ENCODE peak calls at places on chromosomes 6 and 20, in seven cellular contexts. S is BJ, M is RWPE2, I is neural progenitor cell, F is foreskin keratinocyte, D is astrocyte, O is upper lobe of right lung. J is an unnamed sample.

GRCh38 chr20:50848341-50848808 is 53.5 kb downstream of the BCAS4 start:
- DNase-seq in S (no peak), M (peak), I (no peak), F (peak), D (no peak), O (no peak), J (no peak)

GRCh38 chr20:3646651-3647050 is 16.5 kb downstream of the GFRA4 start:
- DNase-seq in S (no peak), M (no peak), I (no peak), F (no peak), D (no peak), O (no peak), J (no peak)

GRCh38 chr20:60800185-60800584 is 451.9 kb upstream of the CDH4 start:
- DNase-seq in S (no peak), M (no peak), I (no peak), F (no peak), D (no peak), O (no peak), J (no peak)

GRCh38 chr6:113762611-113763010 is 94.5 kb upstream of the MARCKS start:
- DNase-seq in S (no peak), M (no peak), I (no peak), F (no peak), D (no peak), O (no peak), J (no peak)

GRCh38 chr6:86192123-86192522 is 549.4 kb upstream of the SYNCRIP start:
- DNase-seq in S (no peak), M (no peak), I (peak), F (peak), D (no peak), O (no peak), J (no peak)

GRCh38 chr6:4775591-4776492 is at the start of gene CDYL:
- DNase-seq in S (peak), M (peak), I (peak), F (peak), D (peak), O (peak), J (peak)

GRCh38 chr20:40706977-40707582 is 18.0 kb upstream of the MAFB start:
- DNase-seq in S (no peak), M (peak), I (peak), F (no peak), D (no peak), O (no peak), J (no peak)

GRCh38 chr6:130259557-130259956 is 36.8 kb upstream of the SAMD3 start:
- DNase-seq in S (no peak), M (no peak), I (no peak), F (no peak), D (no peak), O (no peak), J (no peak)

GRCh38 chr20:53611449-53611894 is 17.8 kb upstream of the ZNF217 start:
- DNase-seq in S (peak), M (no peak), I (peak), F (peak), D (peak), O (no peak), J (peak)

GRCh38 chr20:49278817-49279676 is 1.2 kb upstream of the ZNFX1 start:
- DNase-seq in S (no peak), M (no peak), I (peak), F (no peak), D (no peak), O (no peak), J (no peak)

GRCh38 chr6:117309069-117309468 is 43.7 kb downstream of the VGLL2 start:
- DNase-seq in S (no peak), M (no peak), I (no peak), F (no peak), D (no peak), O (no peak), J (no peak)

GRCh38 chr6:165985281-165985925 is 182.2 kb downstream of the TBXT start:
- DNase-seq in S (no peak), M (no peak), I (no peak), F (no peak), D (no peak), O (no peak), J (no peak)

GRCh38 chr6:169232507-169232931 is 21.1 kb downstream of the THBS2 start:
- DNase-seq in S (no peak), M (no peak), I (no peak), F (no peak), D (no peak), O (no peak), J (no peak)

GRCh38 chr6:160115421-160115820 is 6.2 kb upstream of the SLC22A1 start:
- DNase-seq in S (no peak), M (no peak), I (no peak), F (no peak), D (no peak), O (peak), J (no peak)

GRCh38 chr6:130927305-130927704 is 100.1 kb downstream of the SMLR1 start:
- DNase-seq in S (no peak), M (no peak), I (peak), F (peak), D (peak), O (no peak), J (no peak)

DNA sequence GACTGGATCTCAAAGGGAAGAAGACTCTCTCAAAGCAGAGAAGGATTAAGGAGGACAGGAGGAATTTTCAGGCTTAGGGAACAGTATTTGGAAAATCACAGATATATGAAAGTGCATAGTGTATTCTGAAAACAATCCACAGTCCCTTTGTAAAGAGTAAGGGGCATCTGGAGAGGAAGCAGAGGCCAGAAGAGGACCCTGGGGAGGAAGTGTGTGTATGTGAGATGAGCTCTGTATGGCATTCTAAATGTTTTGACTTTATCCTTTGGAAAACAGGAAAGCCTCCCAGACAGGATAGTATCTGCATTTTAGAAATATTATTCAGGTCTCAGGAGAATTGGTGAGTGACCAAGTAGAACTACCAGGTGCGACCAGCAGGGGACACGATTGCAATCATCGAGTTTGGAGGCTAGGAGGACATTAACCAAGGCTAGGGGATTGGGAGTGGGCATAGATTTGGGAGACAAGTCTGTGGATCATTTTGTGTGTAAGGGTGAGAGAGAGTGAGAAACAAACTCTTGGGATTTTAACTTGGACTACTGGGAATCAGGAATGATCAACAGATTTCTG is 38.3 kb upstream of the FAM184A start:
- DNase-seq in S (no peak), M (no peak), I (no peak), F (no peak), D (no peak), O (no peak), J (no peak)
- TF ChIP-seq CTCF in S (no peak), M (no peak), I (peak), F (peak), D (peak), O (no peak), J (no peak)

GRCh38 chr6:53179961-53180651 is 31.5 kb upstream of the GCM1 start:
- DNase-seq in S (no peak), M (no peak), I (no peak), F (no peak), D (peak), O (no peak), J (no peak)
- TF ChIP-seq CTCF in S (no peak), M (no peak), I (no peak), F (no peak), D (no peak), O (no peak), J (no peak)

GRCh38 chr20:288956-289692 is 1.4 kb downstream of the C20orf96 start:
- DNase-seq in S (no peak), M (no peak), I (no peak), F (no peak), D (no peak), O (no peak), J (no peak)

GRCh38 chr20:294602-295001 is 2.8 kb upstream of the ZCCHC3 start:
- DNase-seq in S (no peak), M (no peak), I (no peak), F (no peak), D (no peak), O (no peak), J (no peak)

GRCh38 chr20:289693-290080 is 863 bp downstream of the C20orf96 start:
- DNase-seq in S (no peak), M (no peak), I (no peak), F (no peak), D (no peak), O (no peak), J (no peak)

GRCh38 chr20:286508-286907 is 4.0 kb downstream of the C20orf96 start:
- DNase-seq in S (no peak), M (no peak), I (no peak), F (no peak), D (no peak), O (no peak), J (no peak)

GRCh38 chr20:290081-290831 is at the start of gene C20orf96:
- DNase-seq in S (peak), M (peak), I (peak), F (peak), D (peak), O (peak), J (peak)
- TF ChIP-seq CTCF in S (peak), M (no peak), I (peak), F (peak), D (peak), O (peak), J (peak)

GRCh38 chr20:64222851-64223525 is 32.6 kb upstream of the PCMTD2 start:
- DNase-seq in S (no peak), M (no peak), I (no peak), F (no peak), D (peak), O (no peak), J (no peak)

GRCh38 chr20:64224344-64225165 is 31.0 kb upstream of the PCMTD2 start:
- DNase-seq in S (peak), M (no peak), I (no peak), F (peak), D (peak), O (no peak), J (peak)

GRCh38 chr20:64222273-64222672 is 33.3 kb upstream of the PCMTD2 start:
- DNase-seq in S (no peak), M (peak), I (no peak), F (peak), D (peak), O (no peak), J (no peak)

GRCh38 chr20:64225166-64225595 is 30.4 kb upstream of the PCMTD2 start:
- DNase-seq in S (no peak), M (no peak), I (no peak), F (no peak), D (no peak), O (no peak), J (no peak)

DNA sequence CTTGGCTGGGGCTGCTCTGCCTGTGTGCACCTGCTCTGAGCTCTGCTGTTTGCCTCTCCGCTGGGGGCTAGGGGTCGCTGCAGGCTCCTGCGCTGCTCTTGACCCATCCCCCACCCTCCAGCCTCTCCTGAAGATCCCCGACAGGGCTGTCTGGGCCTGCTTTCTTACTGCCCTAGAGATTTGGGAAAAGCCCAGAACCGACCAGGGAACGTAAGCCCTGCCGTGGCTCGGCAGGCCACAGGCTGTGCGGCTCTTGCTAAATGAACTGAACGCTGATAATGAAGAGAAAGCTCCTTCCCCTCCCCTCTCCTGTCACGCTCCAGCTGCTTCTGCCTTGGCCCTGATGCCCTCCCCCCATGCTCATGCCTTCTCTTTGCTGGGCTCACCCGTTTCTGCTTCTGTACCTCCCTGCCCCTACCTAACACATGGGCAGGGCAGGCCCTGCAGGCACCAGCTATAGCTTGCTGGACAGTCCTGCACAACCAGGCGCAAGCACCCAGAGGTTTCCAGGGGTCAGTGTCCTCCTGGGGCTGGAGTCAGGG is 32.0 kb upstream of the PCMTD2 start:
- DNase-seq in S (no peak), M (no peak), I (peak), F (no peak), D (peak), O (no peak), J (no peak)
- TF ChIP-seq CTCF in S (peak), M (no peak), I (peak), F (peak), D (peak), O (no peak), J (peak)

GRCh38 chr20:37333848-37334318 is 12.1 kb upstream of the SRC start:
- DNase-seq in S (no peak), M (peak), I (no peak), F (no peak), D (no peak), O (no peak), J (no peak)
- TF ChIP-seq CTCF in S (no peak), M (no peak), I (no peak), F (no peak), D (no peak), O (no peak), J (no peak)

GRCh38 chr6:127855542-127856159 is 45.2 kb downstream of the THEMIS start:
- DNase-seq in S (no peak), M (no peak), I (peak), F (no peak), D (no peak), O (no peak), J (no peak)
- TF ChIP-seq CTCF in S (peak), M (peak), I (peak), F (peak), D (peak), O (peak), J (peak)

GRCh38 chr6:132252113-132252512 is 149.2 kb downstream of the MOXD1 start:
- DNase-seq in S (no peak), M (no peak), I (no peak), F (peak), D (no peak), O (no peak), J (no peak)

GRCh38 chr6:132246632-132247270 is 154.5 kb downstream of the MOXD1 start:
- DNase-seq in S (no peak), M (no peak), I (no peak), F (peak), D (no peak), O (no peak), J (no peak)

GRCh38 chr6:132251711-132252110 is 149.6 kb downstream of the MOXD1 start:
- DNase-seq in S (no peak), M (no peak), I (no peak), F (no peak), D (no peak), O (no peak), J (no peak)

GRCh38 chr6:132244744-132245143 is 156.5 kb downstream of the MOXD1 start:
- DNase-seq in S (no peak), M (no peak), I (no peak), F (no peak), D (no peak), O (no peak), J (no peak)

GRCh38 chr6:132247381-132248159 is 153.7 kb downstream of the MOXD1 start:
- DNase-seq in S (no peak), M (no peak), I (no peak), F (no peak), D (peak), O (no peak), J (no peak)
- TF ChIP-seq CTCF in S (peak), M (no peak), I (no peak), F (no peak), D (peak), O (no peak), J (peak)

GRCh38 chr6:37698264-37699137 is 818 bp upstream of the MDGA1 start:
- DNase-seq in S (no peak), M (no peak), I (peak), F (no peak), D (peak), O (peak), J (no peak)

GRCh38 chr6:37695273-37695672 is 2.4 kb downstream of the MDGA1 start:
- DNase-seq in S (no peak), M (no peak), I (peak), F (no peak), D (no peak), O (no peak), J (no peak)

GRCh38 chr6:37696220-37696840 is 1.4 kb downstream of the MDGA1 start:
- DNase-seq in S (no peak), M (no peak), I (peak), F (peak), D (peak), O (no peak), J (no peak)

GRCh38 chr6:37695857-37696219 is 1.8 kb downstream of the MDGA1 start:
- DNase-seq in S (no peak), M (no peak), I (no peak), F (no peak), D (peak), O (no peak), J (no peak)

DNA sequence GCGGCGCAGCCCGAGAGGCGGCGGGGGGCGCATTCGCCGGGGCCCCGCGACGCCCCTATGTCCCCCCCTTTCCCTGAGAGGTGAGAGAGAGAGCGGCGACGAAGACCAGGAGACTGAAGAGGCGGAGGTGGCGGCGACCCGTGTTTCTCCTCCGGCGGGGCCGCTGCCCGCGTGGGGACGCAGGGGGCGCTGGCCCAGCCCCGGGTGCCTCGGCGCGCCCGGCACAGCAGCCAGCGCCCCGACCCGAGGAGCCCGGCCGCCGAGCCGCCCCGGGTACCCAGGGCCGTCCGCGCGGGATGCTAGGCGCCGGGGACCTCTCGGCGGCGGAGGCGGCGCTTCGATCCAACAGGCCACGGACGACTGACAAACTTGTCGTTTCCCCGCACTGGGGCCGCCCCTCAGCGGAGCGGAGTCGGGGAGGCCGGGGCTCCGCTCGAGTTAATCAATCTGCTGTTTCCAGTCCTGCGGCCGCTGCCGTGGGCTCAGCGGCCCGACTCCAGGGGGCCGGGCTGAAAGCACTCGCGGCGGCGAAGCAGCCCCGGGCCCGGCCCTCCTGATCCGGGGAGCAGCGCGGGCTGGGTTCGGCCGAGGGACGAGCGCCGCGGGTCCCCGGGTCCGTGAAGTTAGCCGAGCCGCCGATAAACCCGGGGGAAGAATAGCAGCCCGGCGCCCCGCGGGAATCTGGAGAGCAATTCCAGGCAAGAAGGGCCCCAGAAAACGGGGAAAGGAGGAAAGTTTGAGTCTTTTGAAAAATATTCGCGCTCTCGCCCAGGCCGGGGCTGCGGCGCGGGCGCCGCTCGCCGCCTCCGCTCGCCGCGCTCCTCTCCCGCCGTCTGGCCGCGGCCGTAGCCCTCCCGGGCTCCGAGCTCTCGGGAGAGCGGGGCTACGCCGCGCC is 595 bp downstream of the MDGA1 start:
- DNase-seq in S (no peak), M (no peak), I (peak), F (no peak), D (peak), O (peak), J (no peak)
- TF ChIP-seq CTCF in S (peak), M (peak), I (peak), F (peak), D (no peak), O (peak), J (no peak)

DNA sequence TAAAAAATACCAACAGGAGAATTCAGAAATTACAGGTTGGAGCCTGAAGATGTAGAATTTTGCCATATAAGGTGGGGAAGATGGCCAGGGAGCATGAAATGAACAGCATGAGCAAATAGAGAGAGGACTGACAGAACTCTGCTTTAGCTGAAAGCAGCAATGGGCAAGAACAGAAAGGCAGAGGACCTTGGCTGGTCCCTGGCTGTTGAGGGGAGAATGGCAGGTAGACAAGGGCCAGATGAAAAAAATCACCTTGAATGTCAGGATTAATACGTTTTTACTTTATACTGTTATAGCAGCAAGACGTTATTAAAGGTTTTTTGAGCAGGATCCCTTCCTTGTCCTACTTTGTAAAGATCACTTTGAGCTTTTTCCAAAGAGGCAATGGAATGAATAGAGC is 991 bp downstream of the PPIL1 start:
- DNase-seq in S (no peak), M (no peak), I (no peak), F (no peak), D (no peak), O (no peak), J (no peak)
- TF ChIP-seq CTCF in S (peak), M (peak), I (peak), F (peak), D (no peak), O (no peak), J (no peak)

DNA sequence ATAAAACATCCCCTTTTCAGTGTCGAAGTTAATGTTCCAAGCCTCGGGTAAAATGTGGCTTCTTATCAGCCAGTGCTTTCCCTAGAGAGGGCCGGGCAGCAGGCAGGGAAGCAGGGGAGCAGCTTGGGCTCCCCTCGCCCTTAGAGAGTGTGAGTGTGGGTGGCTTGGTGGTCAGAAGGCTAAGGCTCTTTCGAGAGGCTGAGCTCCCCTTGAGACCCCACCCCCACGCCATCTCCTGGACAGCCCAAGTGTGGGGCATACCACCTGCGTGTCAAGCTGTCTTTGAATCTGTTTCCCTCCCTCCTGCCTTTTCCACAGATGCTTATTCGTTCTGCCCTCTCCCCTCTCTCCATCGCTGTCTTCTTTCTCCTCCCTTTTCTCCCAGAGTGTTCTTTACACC is 95.1 kb upstream of the FOXP4 start:
- DNase-seq in S (no peak), M (no peak), I (peak), F (no peak), D (no peak), O (no peak), J (no peak)
- TF ChIP-seq CTCF in S (no peak), M (no peak), I (peak), F (no peak), D (no peak), O (no peak), J (no peak)